ENCODE peak calls at places on chromosomes 11 and 22, in ten cellular contexts. L, A, O, P, S, F, C, B, V and W are unnamed samples.

GRCh38 chr11:62137276-62137861 is 13.6 kb downstream of the INCENP start:
- DNase-seq in L (no peak), A (no peak), O (no peak), P (no peak), S (no peak), F (no peak), C (no peak), B (no peak), V (no peak), W (no peak)

GRCh38 chr11:107591446-107592236 is 694 bp downstream of the ELMOD1 start:
- DNase-seq in L (no peak), A (no peak), O (peak), P (no peak), S (peak), F (peak), C (no peak), B (peak), V (peak), W (peak)

GRCh38 chr11:47464479-47464878 is 15.5 kb upstream of the RAPSN start:
- DNase-seq in L (no peak), A (peak), O (peak), P (no peak), S (no peak), F (no peak), C (no peak), B (peak), V (no peak), W (no peak)

GRCh38 chr11:34977039-34977906 is 60.9 kb downstream of the PDHX start:
- DNase-seq in L (peak), A (no peak), O (no peak), P (no peak), S (no peak), F (no peak), C (peak), B (peak), V (no peak), W (no peak)

GRCh38 chr11:130209128-130209932 is 49.7 kb downstream of the ST14 start:
- DNase-seq in L (no peak), A (peak), O (peak), P (no peak), S (no peak), F (no peak), C (no peak), B (no peak), V (no peak), W (no peak)

GRCh38 chr11:134521001-134521400 is 109.0 kb upstream of the B3GAT1 start:
- DNase-seq in L (no peak), A (no peak), O (no peak), P (no peak), S (no peak), F (no peak), C (no peak), B (no peak), V (no peak), W (no peak)

GRCh38 chr22:37211075-37211852 is 1.0 kb downstream of the SSTR3 start:
- DNase-seq in L (no peak), A (peak), O (no peak), P (no peak), S (no peak), F (no peak), C (no peak), B (no peak), V (no peak), W (peak)

GRCh38 chr11:68040121-68040956 is 1.5 kb downstream of the TCIRG1 start:
- DNase-seq in L (peak), A (peak), O (peak), P (peak), S (peak), F (peak), C (peak), B (peak), V (peak), W (peak)

GRCh38 chr22:32764330-32765116 is 37.0 kb upstream of the TIMP3 start:
- DNase-seq in L (no peak), A (no peak), O (no peak), P (peak), S (no peak), F (no peak), C (peak), B (peak), V (peak), W (no peak)

GRCh38 chr11:47139878-47140277 is 36.8 kb downstream of the ARFGAP2 start:
- DNase-seq in L (no peak), A (no peak), O (no peak), P (no peak), S (no peak), F (no peak), C (no peak), B (no peak), V (no peak), W (no peak)

GRCh38 chr22:42262964-42263363 is 7.5 kb downstream of the TCF20 start:
- DNase-seq in L (no peak), A (no peak), O (no peak), P (no peak), S (peak), F (no peak), C (no peak), B (no peak), V (no peak), W (no peak)

GRCh38 chr11:112106070-112106469 is 19.4 kb downstream of the SDHD start:
- DNase-seq in L (no peak), A (no peak), O (no peak), P (no peak), S (no peak), F (no peak), C (no peak), B (no peak), V (no peak), W (no peak)

GRCh38 chr11:73322111-73322985 is 14.3 kb downstream of the ARHGEF17 start:
- DNase-seq in L (no peak), A (no peak), O (no peak), P (no peak), S (peak), F (no peak), C (no peak), B (peak), V (no peak), W (no peak)

GRCh38 chr11:68020575-68020974 is 9.9 kb upstream of the NDUFS8 start:
- DNase-seq in L (no peak), A (no peak), O (peak), P (no peak), S (no peak), F (no peak), C (no peak), B (no peak), V (peak), W (no peak)

GRCh38 chr11:19844806-19845205 is 132.2 kb downstream of the NAV2 start:
- DNase-seq in L (no peak), A (no peak), O (no peak), P (no peak), S (no peak), F (no peak), C (no peak), B (no peak), V (no peak), W (no peak)

GRCh38 chr11:93478841-93479240 is 64.3 kb downstream of the SMCO4 start:
- DNase-seq in L (no peak), A (no peak), O (no peak), P (no peak), S (no peak), F (no peak), C (no peak), B (no peak), V (no peak), W (no peak)

GRCh38 chr22:38316340-38317236 is 645 bp downstream of the CSNK1E start:
- DNase-seq in L (no peak), A (peak), O (no peak), P (peak), S (peak), F (peak), C (peak), B (peak), V (peak), W (peak)

GRCh38 chr11:46106530-46107407 is 14.5 kb downstream of the PHF21A start:
- DNase-seq in L (no peak), A (no peak), O (no peak), P (no peak), S (no peak), F (no peak), C (peak), B (no peak), V (no peak), W (no peak)

GRCh38 chr11:66639066-66639813 is 737 bp downstream of the RBM4 start:
- DNase-seq in L (no peak), A (no peak), O (no peak), P (no peak), S (peak), F (no peak), C (peak), B (peak), V (peak), W (no peak)

GRCh38 chr22:35397095-35397904 is 2.6 kb upstream of the MCM5 start:
- DNase-seq in L (no peak), A (no peak), O (no peak), P (no peak), S (no peak), F (no peak), C (no peak), B (peak), V (peak), W (no peak)

GRCh38 chr22:25750569-25751173 is 8.7 kb downstream of the MYO18B start:
- DNase-seq in L (no peak), A (no peak), O (no peak), P (no peak), S (no peak), F (no peak), C (no peak), B (no peak), V (no peak), W (no peak)

GRCh38 chr22:46688949-46689348 is 49.1 kb downstream of the CERK start:
- DNase-seq in L (no peak), A (no peak), O (no peak), P (no peak), S (no peak), F (no peak), C (no peak), B (no peak), V (no peak), W (no peak)

GRCh38 chr11:119832536-119832935 is 103.5 kb upstream of the NECTIN1 start:
- DNase-seq in L (peak), A (no peak), O (no peak), P (no peak), S (no peak), F (no peak), C (peak), B (no peak), V (peak), W (no peak)

GRCh38 chr22:47386812-47387510 is 624.5 kb downstream of the TBC1D22A start:
- DNase-seq in L (no peak), A (peak), O (no peak), P (no peak), S (no peak), F (no peak), C (no peak), B (no peak), V (no peak), W (no peak)

GRCh38 chr11:117145393-117145761 is 1.3 kb downstream of the PAFAH1B2 start:
- DNase-seq in L (no peak), A (no peak), O (no peak), P (no peak), S (peak), F (peak), C (peak), B (peak), V (peak), W (no peak)

GRCh38 chr11:121634889-121635288 is 182.1 kb upstream of the SORL1-AS1 start:
- DNase-seq in L (peak), A (no peak), O (no peak), P (no peak), S (no peak), F (no peak), C (peak), B (peak), V (no peak), W (no peak)

GRCh38 chr11:87425391-87425790 is 387.7 kb downstream of the TMEM135 start:
- DNase-seq in L (no peak), A (no peak), O (no peak), P (no peak), S (no peak), F (no peak), C (no peak), B (no peak), V (no peak), W (no peak)

GRCh38 chr22:28574159-28574788 is 105.4 kb downstream of the TTC28 start:
- DNase-seq in L (no peak), A (no peak), O (no peak), P (no peak), S (no peak), F (no peak), C (no peak), B (no peak), V (no peak), W (no peak)

GRCh38 chr11:113613619-113614018 is 92.5 kb downstream of the TMPRSS5 start:
- DNase-seq in L (no peak), A (no peak), O (no peak), P (no peak), S (peak), F (no peak), C (no peak), B (no peak), V (no peak), W (no peak)

GRCh38 chr22:48106215-48106614 is 1343.8 kb downstream of the TBC1D22A start:
- DNase-seq in L (no peak), A (no peak), O (no peak), P (no peak), S (no peak), F (no peak), C (no peak), B (no peak), V (no peak), W (no peak)

GRCh38 chr11:3231851-3232744 is at the start of gene MRGPRE:
- DNase-seq in L (no peak), A (no peak), O (peak), P (no peak), S (no peak), F (peak), C (peak), B (no peak), V (peak), W (no peak)

GRCh38 chr11:27215471-27216267 is 147.3 kb downstream of the CCDC34 start:
- DNase-seq in L (no peak), A (peak), O (no peak), P (no peak), S (no peak), F (no peak), C (peak), B (peak), V (no peak), W (no peak)

GRCh38 chr11:120907971-120908370 is 115.9 kb upstream of the TBCEL start:
- DNase-seq in L (no peak), A (no peak), O (no peak), P (no peak), S (no peak), F (no peak), C (no peak), B (no peak), V (no peak), W (no peak)

GRCh38 chr11:13378316-13378715 is 84.7 kb downstream of the BTBD10 start:
- DNase-seq in L (no peak), A (no peak), O (no peak), P (no peak), S (no peak), F (no peak), C (no peak), B (no peak), V (no peak), W (no peak)

GRCh38 chr11:16603890-16604783 is 134.3 kb upstream of the C11orf58 start:
- DNase-seq in L (no peak), A (peak), O (peak), P (peak), S (no peak), F (no peak), C (no peak), B (peak), V (peak), W (no peak)

DNA sequence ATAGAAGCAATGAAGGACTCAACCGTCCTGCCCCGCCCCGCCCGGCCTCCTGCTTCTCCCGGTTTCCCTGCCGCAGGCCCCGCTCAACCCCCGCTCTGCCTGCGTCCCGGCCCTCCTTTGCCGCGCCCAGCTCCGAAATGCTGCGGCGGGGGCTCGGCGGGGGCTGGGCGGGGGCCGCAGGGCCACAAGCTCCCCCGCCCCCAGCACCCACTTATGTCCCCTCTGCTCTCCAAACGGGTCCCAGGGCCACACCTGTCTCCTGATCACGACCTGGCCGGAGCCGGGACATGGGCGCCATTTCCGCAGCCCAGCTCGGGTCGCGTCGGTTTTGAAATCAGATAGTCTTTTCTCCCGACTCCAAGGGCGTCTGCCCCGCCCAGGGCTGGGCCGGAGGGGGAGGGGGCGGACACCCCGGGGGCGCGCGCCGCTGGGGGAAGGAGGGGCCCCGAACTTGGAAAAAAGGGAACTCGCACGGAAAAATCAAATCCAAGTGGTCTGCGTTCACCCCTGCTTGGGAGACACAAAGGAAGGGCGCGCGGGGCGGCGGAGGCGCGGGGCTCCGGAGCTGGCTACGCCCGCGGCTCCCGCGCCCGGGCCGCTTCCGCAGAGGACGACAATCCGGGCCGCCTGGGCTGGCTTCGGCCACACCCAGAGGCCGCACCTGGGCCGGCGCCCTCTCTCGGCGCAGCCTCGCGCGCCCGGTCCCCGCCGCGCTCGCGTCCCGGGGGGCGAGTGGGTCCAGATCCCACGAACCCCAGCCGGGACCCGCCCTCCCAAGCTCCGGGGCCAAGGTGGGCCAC is 70.5 kb upstream of the EP300 start:
- DNase-seq in L (no peak), A (peak), O (peak), P (peak), S (peak), F (peak), C (peak), B (peak), V (peak), W (peak)
- TF ChIP-seq CTCF in L (no peak), A (peak), O (no peak), P (peak), S (peak), F (peak), C (no peak), B (no peak), V (peak), W (no peak)

DNA sequence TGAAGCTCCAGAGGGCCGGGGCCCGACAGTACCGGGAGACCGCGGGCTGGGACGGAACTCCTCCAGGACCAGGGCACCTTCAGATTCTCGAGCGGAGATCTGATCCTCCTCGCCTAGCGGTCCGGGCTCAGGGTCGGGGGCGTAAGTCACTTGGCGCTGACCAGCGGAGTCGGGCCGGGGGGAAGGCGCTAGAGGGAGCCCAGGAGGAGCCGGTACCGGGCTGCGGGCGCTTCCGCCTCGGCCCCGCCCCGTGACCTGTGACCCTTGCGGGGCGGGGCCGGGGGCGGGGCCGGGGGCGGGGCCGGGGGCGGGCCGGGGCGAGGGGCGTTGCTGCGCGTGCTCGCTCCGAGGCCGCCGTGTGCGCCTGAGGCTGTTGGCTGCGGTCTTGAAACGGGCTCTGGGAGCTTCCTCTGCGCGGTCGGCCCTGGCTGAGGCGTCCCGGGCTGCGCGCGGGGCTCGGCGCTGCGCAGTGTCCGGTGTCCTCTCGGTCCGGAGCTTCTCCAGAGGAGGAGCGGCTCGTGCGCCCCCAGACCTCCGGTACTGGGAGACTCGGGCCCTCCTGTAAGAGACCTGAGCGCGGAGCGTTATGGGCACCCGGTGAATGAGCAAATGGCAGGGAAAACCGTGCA is at the start of gene ARSA:
- DNase-seq in L (peak), A (peak), O (peak), P (peak), S (peak), F (peak), C (peak), B (peak), V (peak), W (peak)
- TF ChIP-seq CTCF in L (peak), A (peak), O (no peak), P (peak), S (peak), F (peak), C (peak), B (peak), V (peak), W (no peak)

GRCh38 chr11:69912911-69913451 is 93.8 kb upstream of the FGF3 start:
- DNase-seq in L (no peak), A (peak), O (peak), P (no peak), S (peak), F (no peak), C (peak), B (no peak), V (no peak), W (no peak)
- TF ChIP-seq CTCF in L (peak), A (peak), O (no peak), P (no peak), S (peak), F (peak), C (peak), B (peak), V (peak), W (no peak)

DNA sequence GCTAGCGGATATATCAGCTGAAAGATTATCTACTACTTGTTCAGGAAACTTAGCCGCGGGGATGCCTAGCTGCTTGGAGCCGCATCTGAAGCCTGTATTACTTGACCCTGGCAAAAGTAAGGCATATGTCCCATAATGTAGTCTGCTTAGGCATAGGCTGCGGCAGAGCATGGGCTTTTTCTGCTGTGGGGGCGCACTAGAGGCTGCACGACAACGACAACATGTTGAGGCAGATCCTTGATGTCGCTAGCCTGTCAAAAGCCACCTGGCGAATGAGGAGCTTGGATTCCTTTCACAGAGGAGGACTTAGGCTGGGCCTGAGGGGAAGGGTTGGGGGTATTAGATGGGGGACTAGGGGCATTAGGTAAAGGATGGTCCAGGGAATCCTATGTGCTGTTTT is 1.1 kb upstream of the OR52N2 start:
- DNase-seq in L (no peak), A (no peak), O (peak), P (no peak), S (no peak), F (no peak), C (no peak), B (no peak), V (no peak), W (no peak)
- TF ChIP-seq CTCF in L (no peak), A (no peak), O (no peak), P (no peak), S (no peak), F (no peak), C (no peak), B (no peak), V (no peak), W (no peak)

DNA sequence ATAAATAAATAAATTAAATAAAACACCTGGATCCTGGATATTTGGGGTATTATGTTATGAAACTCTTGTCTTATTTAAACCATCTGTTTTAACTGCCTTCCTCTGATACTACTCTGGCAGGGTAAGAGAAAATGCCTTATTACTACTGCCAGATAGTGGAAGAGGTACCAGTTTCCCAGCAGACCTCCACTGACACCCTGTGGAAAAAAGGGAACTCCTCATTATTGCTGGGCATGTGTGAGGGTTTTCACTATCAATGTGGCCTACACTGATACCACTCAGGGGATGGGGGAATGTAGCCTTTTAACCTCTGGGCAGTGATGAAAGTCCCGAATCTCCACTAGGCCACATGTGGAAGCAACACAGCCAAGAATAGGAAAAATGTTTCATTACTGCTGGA is 121.0 kb downstream of the LUZP2 start:
- DNase-seq in L (no peak), A (no peak), O (no peak), P (no peak), S (no peak), F (no peak), C (peak), B (no peak), V (no peak), W (no peak)
- TF ChIP-seq CTCF in L (peak), A (no peak), O (no peak), P (no peak), S (no peak), F (peak), C (peak), B (no peak), V (no peak), W (no peak)